ENCODE peak calls at places on chromosomes 1 and 21, in seven cellular contexts. One of them, this sample, is unnamed.

GRCh38 chr1:214414691-214415090 is 133.7 kb downstream of the SMYD2 start:
- DNase-seq in GM13976: no peak
- DNase-seq in Peyer's patch: no peak
- DNase-seq in H9: no peak
- DNase-seq in endothelial cell of umbilical vein: no peak
- DNase-seq in IMR-90: no peak
- DNase-seq in A549: no peak
- DNase-seq in this sample: no peak

GRCh38 chr1:200896571-200897187 is 2.0 kb downstream of the INAVA start:
- DNase-seq in endothelial cell of umbilical vein: no peak
- DNase-seq in A549: peak
- DNase-seq in Peyer's patch: no peak
- DNase-seq in IMR-90: no peak
- DNase-seq in GM13976: no peak
- DNase-seq in H9: no peak
- DNase-seq in this sample: no peak

GRCh38 chr1:244118087-244118761 is 67.1 kb downstream of the ZBTB18 start:
- DNase-seq in A549: no peak
- DNase-seq in H9: no peak
- DNase-seq in IMR-90: no peak
- DNase-seq in Peyer's patch: no peak
- DNase-seq in endothelial cell of umbilical vein: no peak
- DNase-seq in GM13976: no peak
- DNase-seq in this sample: no peak

GRCh38 chr1:183783896-183784637 is 20.9 kb upstream of the RGL1 start:
- DNase-seq in GM13976: no peak
- DNase-seq in endothelial cell of umbilical vein: peak
- DNase-seq in Peyer's patch: no peak
- DNase-seq in A549: no peak
- DNase-seq in H9: no peak
- DNase-seq in IMR-90: peak
- DNase-seq in this sample: no peak

GRCh38 chr21:45135122-45135521 is 60.7 kb downstream of the ADARB1 start:
- DNase-seq in GM13976: no peak
- DNase-seq in endothelial cell of umbilical vein: no peak
- DNase-seq in IMR-90: no peak
- DNase-seq in Peyer's patch: no peak
- DNase-seq in A549: no peak
- DNase-seq in H9: no peak
- DNase-seq in this sample: no peak

GRCh38 chr1:32636793-32637561 is 13.4 kb downstream of the ZBTB8OS start:
- DNase-seq in Peyer's patch: no peak
- DNase-seq in GM13976: no peak
- DNase-seq in IMR-90: no peak
- DNase-seq in A549: no peak
- DNase-seq in H9: no peak
- DNase-seq in endothelial cell of umbilical vein: no peak
- DNase-seq in this sample: no peak

GRCh38 chr21:35020446-35020845 is 28.7 kb downstream of the RUNX1 start:
- DNase-seq in GM13976: no peak
- DNase-seq in A549: no peak
- DNase-seq in endothelial cell of umbilical vein: no peak
- DNase-seq in H9: no peak
- DNase-seq in Peyer's patch: peak
- DNase-seq in IMR-90: no peak
- DNase-seq in this sample: peak

GRCh38 chr1:121558514-121558913 is 373.7 kb downstream of the SRGAP2C start:
- DNase-seq in IMR-90: peak
- DNase-seq in endothelial cell of umbilical vein: peak
- DNase-seq in H9: no peak
- DNase-seq in Peyer's patch: no peak
- DNase-seq in A549: no peak
- DNase-seq in GM13976: no peak
- DNase-seq in this sample: no peak

GRCh38 chr1:153483776-153484175 is 23.3 kb upstream of the S100A7 start:
- DNase-seq in endothelial cell of umbilical vein: no peak
- DNase-seq in Peyer's patch: no peak
- DNase-seq in H9: peak
- DNase-seq in A549: no peak
- DNase-seq in GM13976: no peak
- DNase-seq in IMR-90: no peak
- DNase-seq in this sample: no peak

GRCh38 chr1:173405281-173405680 is 71.9 kb upstream of the PRDX6 start:
- DNase-seq in IMR-90: no peak
- DNase-seq in H9: no peak
- DNase-seq in GM13976: no peak
- DNase-seq in Peyer's patch: no peak
- DNase-seq in A549: no peak
- DNase-seq in endothelial cell of umbilical vein: no peak
- DNase-seq in this sample: no peak

GRCh38 chr1:16015491-16015890 is 2.4 kb downstream of the HSPB7 start:
- DNase-seq in A549: no peak
- DNase-seq in endothelial cell of umbilical vein: no peak
- DNase-seq in GM13976: no peak
- DNase-seq in Peyer's patch: no peak
- DNase-seq in IMR-90: no peak
- DNase-seq in H9: no peak
- DNase-seq in this sample: no peak

GRCh38 chr21:41993744-41994143 is 16.4 kb downstream of the ZBTB21 start:
- DNase-seq in endothelial cell of umbilical vein: peak
- DNase-seq in H9: no peak
- DNase-seq in A549: no peak
- DNase-seq in Peyer's patch: no peak
- DNase-seq in GM13976: no peak
- DNase-seq in IMR-90: peak
- DNase-seq in this sample: no peak

GRCh38 chr1:198018529-198018928 is 101.4 kb downstream of the LHX9 start:
- DNase-seq in A549: peak
- DNase-seq in endothelial cell of umbilical vein: no peak
- DNase-seq in Peyer's patch: no peak
- DNase-seq in IMR-90: peak
- DNase-seq in H9: no peak
- DNase-seq in GM13976: no peak
- DNase-seq in this sample: peak

GRCh38 chr1:239053269-239053668 is 333.1 kb upstream of the CHRM3 start:
- DNase-seq in endothelial cell of umbilical vein: no peak
- DNase-seq in A549: no peak
- DNase-seq in Peyer's patch: no peak
- DNase-seq in H9: no peak
- DNase-seq in GM13976: no peak
- DNase-seq in IMR-90: no peak
- DNase-seq in this sample: no peak

GRCh38 chr1:19122668-19123067 is 87.4 kb downstream of the UBR4 start:
- DNase-seq in GM13976: no peak
- DNase-seq in A549: no peak
- DNase-seq in IMR-90: peak
- DNase-seq in endothelial cell of umbilical vein: no peak
- DNase-seq in H9: no peak
- DNase-seq in Peyer's patch: no peak
- DNase-seq in this sample: no peak

GRCh38 chr21:17688912-17689874 is 76.5 kb upstream of the BTG3 start:
- DNase-seq in H9: peak
- DNase-seq in A549: no peak
- DNase-seq in IMR-90: peak
- DNase-seq in endothelial cell of umbilical vein: no peak
- DNase-seq in GM13976: no peak
- DNase-seq in Peyer's patch: no peak
- DNase-seq in this sample: peak

GRCh38 chr21:44880762-44881585 is 7.5 kb upstream of the PTTG1IP start:
- DNase-seq in Peyer's patch: no peak
- DNase-seq in endothelial cell of umbilical vein: peak
- DNase-seq in H9: no peak
- DNase-seq in IMR-90: peak
- DNase-seq in A549: no peak
- DNase-seq in GM13976: no peak
- DNase-seq in this sample: no peak

GRCh38 chr1:237509748-237510147 is 381.0 kb downstream of the ZP4 start:
- DNase-seq in Peyer's patch: no peak
- DNase-seq in GM13976: no peak
- DNase-seq in A549: no peak
- DNase-seq in endothelial cell of umbilical vein: no peak
- DNase-seq in IMR-90: no peak
- DNase-seq in H9: no peak
- DNase-seq in this sample: no peak

DNA sequence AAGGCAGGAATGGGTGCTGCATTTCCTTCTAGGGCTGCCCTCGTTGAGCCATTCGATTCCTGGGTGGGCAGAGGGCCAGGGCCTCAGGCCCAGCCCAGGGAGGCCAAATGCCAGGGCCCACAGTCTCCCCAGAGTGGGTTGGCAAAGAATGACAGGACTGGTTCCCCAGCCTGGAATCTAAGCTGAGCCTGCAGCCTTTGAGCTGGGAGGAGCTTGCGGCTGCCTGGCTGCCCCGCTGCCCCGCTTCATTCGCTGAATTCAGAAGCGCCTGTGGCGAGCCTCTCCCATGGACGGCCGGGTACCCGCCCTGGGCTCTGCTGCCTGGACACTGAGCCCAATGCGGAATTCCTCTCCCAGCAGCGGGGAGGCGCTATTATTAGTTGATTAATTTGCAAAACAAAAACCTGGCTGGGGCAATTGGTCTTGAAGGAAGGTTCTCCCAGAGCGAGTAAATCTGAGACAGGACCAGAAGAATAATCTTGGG is 32.3 kb upstream of the TARDBP start:
- DNase-seq in IMR-90: peak
- DNase-seq in H9: peak
- DNase-seq in endothelial cell of umbilical vein: no peak
- DNase-seq in GM13976: no peak
- DNase-seq in Peyer's patch: no peak
- DNase-seq in A549: no peak
- DNase-seq in this sample: no peak
- TF ChIP-seq CTCF in IMR-90: peak
- TF ChIP-seq CTCF in H9: peak
- TF ChIP-seq CTCF in endothelial cell of umbilical vein: no peak
- TF ChIP-seq CTCF in GM13976: peak
- TF ChIP-seq CTCF in Peyer's patch: peak
- TF ChIP-seq CTCF in A549: no peak
- TF ChIP-seq CTCF in this sample: no peak

DNA sequence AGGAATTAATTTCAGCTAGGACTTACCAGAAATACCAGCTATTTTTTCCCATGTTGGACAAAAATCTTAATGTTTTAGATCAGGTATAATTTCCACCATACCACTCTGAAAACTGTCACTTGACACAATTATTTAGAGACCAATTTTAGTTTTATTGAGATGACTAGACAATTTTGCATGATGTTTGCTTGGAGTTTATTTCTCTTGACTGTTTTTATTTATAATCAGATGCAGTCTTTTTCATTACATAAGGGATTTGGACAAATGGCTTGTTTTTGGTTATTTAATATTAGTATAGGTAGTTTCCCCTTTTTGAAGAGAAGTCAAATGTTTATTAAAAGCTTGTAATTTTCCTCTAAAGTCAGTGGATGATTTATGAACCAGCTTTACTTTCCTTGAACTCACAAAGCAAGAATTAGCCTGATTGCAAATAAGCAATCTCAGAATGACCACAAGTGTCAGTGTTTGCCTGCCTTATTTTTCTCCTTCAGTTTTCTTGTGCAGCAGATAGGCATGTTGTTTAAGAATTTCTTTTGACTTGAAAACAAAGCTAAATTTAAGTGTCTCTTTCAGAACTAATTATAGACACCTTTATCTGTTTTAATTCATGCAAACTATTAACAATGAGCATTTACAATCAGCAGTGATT is 3.8 kb upstream of the B3GALT2 start:
- DNase-seq in GM13976: no peak
- DNase-seq in Peyer's patch: no peak
- DNase-seq in endothelial cell of umbilical vein: peak
- DNase-seq in H9: no peak
- DNase-seq in A549: no peak
- DNase-seq in IMR-90: peak
- DNase-seq in this sample: no peak
- TF ChIP-seq CTCF in GM13976: no peak
- TF ChIP-seq CTCF in Peyer's patch: peak
- TF ChIP-seq CTCF in endothelial cell of umbilical vein: no peak
- TF ChIP-seq CTCF in H9: peak
- TF ChIP-seq CTCF in A549: peak
- TF ChIP-seq CTCF in IMR-90: peak
- TF ChIP-seq CTCF in this sample: no peak

GRCh38 chr21:21103692-21104091 is 105.5 kb downstream of the NCAM2 start:
- DNase-seq in GM13976: no peak
- DNase-seq in endothelial cell of umbilical vein: no peak
- DNase-seq in H9: no peak
- DNase-seq in Peyer's patch: no peak
- DNase-seq in IMR-90: no peak
- DNase-seq in A549: no peak
- DNase-seq in this sample: no peak

GRCh38 chr21:21102874-21103273 is 104.7 kb downstream of the NCAM2 start:
- DNase-seq in GM13976: no peak
- DNase-seq in A549: no peak
- DNase-seq in IMR-90: no peak
- DNase-seq in H9: no peak
- DNase-seq in endothelial cell of umbilical vein: no peak
- DNase-seq in Peyer's patch: no peak
- DNase-seq in this sample: no peak

GRCh38 chr21:21097425-21097824 is 99.2 kb downstream of the NCAM2 start:
- DNase-seq in Peyer's patch: no peak
- DNase-seq in GM13976: no peak
- DNase-seq in H9: no peak
- DNase-seq in A549: no peak
- DNase-seq in IMR-90: no peak
- DNase-seq in endothelial cell of umbilical vein: no peak
- DNase-seq in this sample: no peak

GRCh38 chr21:21096956-21097355 is 98.7 kb downstream of the NCAM2 start:
- DNase-seq in A549: no peak
- DNase-seq in endothelial cell of umbilical vein: no peak
- DNase-seq in H9: no peak
- DNase-seq in Peyer's patch: no peak
- DNase-seq in IMR-90: no peak
- DNase-seq in GM13976: no peak
- DNase-seq in this sample: no peak

DNA sequence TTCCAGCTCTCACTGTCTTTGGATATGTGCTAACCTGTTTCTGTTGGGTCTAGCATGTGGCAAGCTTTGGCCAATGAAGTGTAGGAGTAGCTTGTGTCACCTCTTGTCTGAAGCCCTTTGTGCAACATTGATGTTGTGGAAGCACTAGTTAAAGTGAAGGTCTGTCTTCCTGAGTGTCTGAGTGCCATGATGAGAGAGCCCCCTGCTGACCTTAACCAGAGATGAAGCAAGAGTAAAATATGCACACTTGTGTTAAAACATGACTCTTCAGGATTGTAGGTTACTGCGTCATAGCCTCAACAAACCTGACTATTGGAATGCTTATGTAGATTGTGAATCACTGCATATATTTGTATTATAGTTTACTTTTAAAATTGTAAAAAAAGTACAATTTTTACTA is 103.7 kb downstream of the NCAM2 start:
- DNase-seq in endothelial cell of umbilical vein: no peak
- DNase-seq in A549: no peak
- DNase-seq in Peyer's patch: no peak
- DNase-seq in IMR-90: peak
- DNase-seq in GM13976: no peak
- DNase-seq in H9: peak
- DNase-seq in this sample: peak
- TF ChIP-seq CTCF in endothelial cell of umbilical vein: no peak
- TF ChIP-seq CTCF in A549: no peak
- TF ChIP-seq CTCF in Peyer's patch: no peak
- TF ChIP-seq CTCF in IMR-90: peak
- TF ChIP-seq CTCF in GM13976: no peak
- TF ChIP-seq CTCF in H9: peak
- TF ChIP-seq CTCF in this sample: no peak

GRCh38 chr1:229848762-229849677 is 218.0 kb upstream of the GALNT2 start:
- DNase-seq in GM13976: peak
- DNase-seq in A549: peak
- DNase-seq in endothelial cell of umbilical vein: peak
- DNase-seq in Peyer's patch: no peak
- DNase-seq in H9: no peak
- DNase-seq in IMR-90: peak
- DNase-seq in this sample: peak
- TF ChIP-seq CTCF in GM13976: peak
- TF ChIP-seq CTCF in A549: peak
- TF ChIP-seq CTCF in endothelial cell of umbilical vein: peak
- TF ChIP-seq CTCF in Peyer's patch: peak
- TF ChIP-seq CTCF in H9: peak
- TF ChIP-seq CTCF in IMR-90: peak
- TF ChIP-seq CTCF in this sample: peak

This sample was measured in activated CD8-positive, alpha-beta T cell treated with anti-CD3 and anti-CD28 coated beads for 36 hours.